ENCODE peak calls at places on chromosomes 12 and 14, in four cellular contexts. Q, O, T and J are unnamed samples.
A peak's percentile ranks its signal among the peaks of the same experiment; 100 is the strongest.

GRCh38 chr12:52203126-52203921 is 11.5 kb upstream of the KRT80 start:
- DNase-seq in Q (no peak), O (no peak), T (peak; percentile 36), J (no peak)

GRCh38 chr14:79641371-79641770 is 569.9 kb downstream of the DIO2 start:
- DNase-seq in Q (no peak), O (no peak), T (no peak), J (no peak)

GRCh38 chr12:90987101-90987500 is 17.7 kb downstream of the EPYC start:
- DNase-seq in Q (no peak), O (no peak), T (no peak), J (no peak)

GRCh38 chr14:25069889-25070288 is 19.9 kb upstream of the STXBP6 start:
- DNase-seq in Q (no peak), O (no peak), T (no peak), J (no peak)

GRCh38 chr12:48881652-48882324 is 16.1 kb upstream of the RND1 start:
- DNase-seq in Q (no peak), O (no peak), T (no peak), J (no peak)

GRCh38 chr12:122593910-122594309 is 66.9 kb downstream of the KNTC1 start:
- DNase-seq in Q (no peak), O (no peak), T (no peak), J (no peak)

GRCh38 chr12:85036241-85036707 is at the start of the genes LRRIQ1 and TSPAN19:
- DNase-seq in Q (no peak), O (no peak), T (peak; percentile 87), J (peak; percentile 47)

GRCh38 chr12:111606651-111607232 is 7.6 kb upstream of the ATXN2 start:
- DNase-seq in Q (no peak), O (no peak), T (no peak), J (no peak)

GRCh38 chr12:49346659-49347306 is at the start of gene DNAJC22:
- DNase-seq in Q (no peak), O (no peak), T (no peak), J (no peak)

GRCh38 chr14:76715927-76716200 is 45.4 kb upstream of the VASH1 start:
- DNase-seq in Q (no peak), O (no peak), T (no peak), J (no peak)

GRCh38 chr12:50287271-50287670 is 4.0 kb upstream of the LIMA1 start:
- DNase-seq in Q (no peak), O (no peak), T (no peak), J (no peak)

GRCh38 chr12:12244341-12244740 is 22.5 kb downstream of the LRP6 start:
- DNase-seq in Q (no peak), O (no peak), T (peak; percentile 76), J (no peak)

GRCh38 chr14:69101331-69101826 is 51.5 kb downstream of the DCAF5 start:
- DNase-seq in Q (peak; percentile 36), O (no peak), T (peak; percentile 22), J (peak; percentile 55)